ENCODE peak calls at places on chromosomes 7 and 10, in ten cellular contexts. M is CD4-positive, alpha-beta memory T cell; S is CD8-positive, alpha-beta T cell; O is astrocyte of the cerebellum; W is choroid plexus epithelial cell; A is pancreas; G is left ventricle myocardium inferior; R is endothelial cell of umbilical vein; K is brain microvascular endothelial cell; X is A673. U is an unnamed sample.

GRCh38 chr7:123351506-123352225 is 151.9 kb upstream of the SLC13A1 start:
- DNase-seq in R (peak), G (no peak), X (no peak), O (no peak), S (no peak), A (no peak), K (no peak), W (peak), M (no peak), U (no peak)

GRCh38 chr10:85950921-85951320 is 415.7 kb downstream of the GRID1 start:
- DNase-seq in M (no peak), X (no peak), W (no peak), A (no peak), R (no peak), O (no peak), G (no peak), S (no peak), K (no peak), U (no peak)

GRCh38 chr7:507623-508305 is 11.9 kb downstream of the PDGFA start:
- DNase-seq in W (no peak), X (no peak), R (no peak), G (peak), O (no peak), K (no peak), M (no peak), S (peak), A (no peak), U (no peak)

GRCh38 chr10:47285381-47286115 is 14.4 kb upstream of the GDF10 start:
- DNase-seq in R (no peak), M (no peak), W (no peak), S (no peak), A (no peak), X (no peak), G (no peak), K (no peak), O (no peak), U (no peak)

GRCh38 chr7:120740348-120740747 is 117.6 kb downstream of the TSPAN12 start:
- DNase-seq in X (no peak), W (peak), G (no peak), A (no peak), K (peak), O (peak), R (peak), S (no peak), M (no peak), U (no peak)

GRCh38 chr7:42746226-42746625 is 165.6 kb downstream of the C7orf25 start:
- DNase-seq in M (no peak), K (peak), X (peak), W (peak), G (no peak), R (no peak), O (no peak), S (no peak), A (no peak), U (no peak)

GRCh38 chr10:102632394-102633062 is 11.8 kb upstream of the TRIM8 start:
- DNase-seq in O (no peak), X (no peak), A (no peak), K (no peak), W (peak), G (no peak), R (peak), S (no peak), M (no peak), U (no peak)

GRCh38 chr7:65978891-65979582 is 3.0 kb downstream of the GUSB start:
- DNase-seq in A (no peak), K (no peak), S (no peak), O (no peak), W (no peak), R (no peak), X (no peak), M (no peak), G (no peak), U (no peak)

GRCh38 chr7:140455743-140456142 is 23.6 kb downstream of the MKRN1 start:
- DNase-seq in R (no peak), G (no peak), O (no peak), K (no peak), S (no peak), M (no peak), A (no peak), X (no peak), W (no peak), U (peak)

GRCh38 chr7:112422842-112423496 is 27.3 kb upstream of the IFRD1 start:
- DNase-seq in G (peak), X (peak), O (peak), K (peak), A (peak), W (peak), M (no peak), S (peak), R (peak), U (peak)

GRCh38 chr7:151727579-151728285 is 149.2 kb downstream of the PRKAG2 start:
- DNase-seq in G (peak), S (no peak), A (no peak), O (peak), M (no peak), W (peak), X (peak), K (peak), R (peak), U (no peak)

GRCh38 chr7:48786951-48787350 is 137.4 kb upstream of the CDC14C start:
- DNase-seq in A (no peak), K (no peak), M (no peak), R (no peak), S (no peak), O (peak), W (no peak), X (no peak), G (no peak), U (no peak)

GRCh38 chr7:124246262-124246863 is 213.5 kb upstream of the TMEM229A start:
- DNase-seq in X (no peak), W (peak), R (peak), A (no peak), O (no peak), G (no peak), S (no peak), M (no peak), K (no peak), U (no peak)

GRCh38 chr10:22230331-22230833 is 12.6 kb upstream of the EBLN1 start:
- DNase-seq in W (peak), A (no peak), R (peak), G (no peak), K (peak), S (peak), O (no peak), M (peak), X (peak), U (no peak)

GRCh38 chr10:75403144-75404022 is 1.8 kb upstream of the ZNF503 start:
- DNase-seq in A (peak), G (peak), M (no peak), O (no peak), W (no peak), K (no peak), S (no peak), R (peak), X (no peak), U (no peak)

GRCh38 chr10:75400769-75401568 is 595 bp downstream of the ZNF503 start:
- DNase-seq in G (peak), X (no peak), M (no peak), O (no peak), S (no peak), A (peak), R (peak), K (peak), W (no peak), U (no peak)

GRCh38 chr10:75404023-75404334 is 2.4 kb upstream of the ZNF503 start:
- DNase-seq in O (no peak), M (no peak), W (no peak), G (no peak), R (no peak), X (no peak), A (no peak), S (no peak), K (no peak), U (no peak)

GRCh38 chr10:75401569-75402485 is at the start of gene ZNF503:
- DNase-seq in K (peak), O (peak), M (no peak), A (peak), G (peak), R (peak), S (no peak), W (peak), X (peak), U (no peak)

GRCh38 chr10:75402486-75403143 is 1.1 kb upstream of the ZNF503 start:
- DNase-seq in W (no peak), O (no peak), G (peak), S (no peak), M (no peak), K (no peak), A (no peak), R (no peak), X (no peak), U (no peak)
- H3K4me3 ChIP-seq in W (peak), O (peak), G (peak), S (peak), M (peak), K (peak), A (peak), R (peak), X (peak), U (peak)

GRCh38 chr7:50363327-50364060 is 59.0 kb downstream of the IKZF1 start:
- DNase-seq in X (no peak), K (no peak), W (no peak), R (no peak), S (peak), G (no peak), A (no peak), O (no peak), M (peak), U (no peak)
- H3K4me3 ChIP-seq in X (no peak), K (no peak), W (no peak), R (no peak), S (no peak), G (no peak), A (no peak), O (no peak), M (peak), U (no peak)

GRCh38 chr7:116464375-116464774 is 35.2 kb upstream of the CAV2 start:
- DNase-seq in O (no peak), R (no peak), K (no peak), A (no peak), W (no peak), M (no peak), S (no peak), G (no peak), X (no peak), U (no peak)
- H3K4me3 ChIP-seq in O (no peak), R (no peak), K (no peak), A (no peak), W (no peak), M (no peak), S (no peak), G (no peak), X (no peak), U (no peak)

DNA sequence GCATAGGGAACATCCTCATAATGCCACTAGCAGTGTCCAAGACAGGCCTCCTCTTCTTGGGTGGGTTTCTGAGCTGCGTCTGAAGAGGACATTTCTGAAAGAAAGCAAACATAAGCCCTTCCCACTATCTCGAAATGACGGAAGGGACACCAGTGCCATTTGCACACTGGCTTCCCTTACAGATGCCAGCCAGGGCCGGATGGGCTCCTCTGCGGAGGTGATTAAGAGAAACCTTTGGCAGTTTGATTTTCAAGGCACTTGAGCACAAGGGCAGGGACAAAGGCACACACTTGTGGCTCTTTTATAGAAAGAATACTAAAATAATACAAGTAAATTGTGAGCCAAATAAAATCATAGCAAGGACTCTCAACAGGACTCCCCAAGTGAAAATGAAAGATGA is 106.6 kb upstream of the CELF2 start:
- DNase-seq in A (no peak), K (no peak), O (no peak), S (no peak), G (no peak), R (no peak), M (no peak), X (no peak), W (no peak), U (no peak)
- H3K4me3 ChIP-seq in A (no peak), K (no peak), O (peak), S (no peak), G (peak), R (no peak), M (no peak), X (no peak), W (no peak), U (no peak)

GRCh38 chr7:108541493-108541892 is 15.6 kb upstream of the PNPLA8 start:
- DNase-seq in A (no peak), O (no peak), X (no peak), K (no peak), M (no peak), G (no peak), S (no peak), W (no peak), R (no peak), U (no peak)
- H3K4me3 ChIP-seq in A (no peak), O (no peak), X (no peak), K (no peak), M (no peak), G (no peak), S (no peak), W (no peak), R (no peak), U (no peak)

GRCh38 chr7:27167916-27168264 is 2.6 kb upstream of the HOXA9 start:
- DNase-seq in W (no peak), M (no peak), K (no peak), O (no peak), G (no peak), X (no peak), A (no peak), R (no peak), S (no peak), U (no peak)
- H3K4me3 ChIP-seq in W (no peak), M (no peak), K (no peak), O (no peak), G (no peak), X (no peak), A (no peak), R (peak), S (no peak), U (no peak)

DNA sequence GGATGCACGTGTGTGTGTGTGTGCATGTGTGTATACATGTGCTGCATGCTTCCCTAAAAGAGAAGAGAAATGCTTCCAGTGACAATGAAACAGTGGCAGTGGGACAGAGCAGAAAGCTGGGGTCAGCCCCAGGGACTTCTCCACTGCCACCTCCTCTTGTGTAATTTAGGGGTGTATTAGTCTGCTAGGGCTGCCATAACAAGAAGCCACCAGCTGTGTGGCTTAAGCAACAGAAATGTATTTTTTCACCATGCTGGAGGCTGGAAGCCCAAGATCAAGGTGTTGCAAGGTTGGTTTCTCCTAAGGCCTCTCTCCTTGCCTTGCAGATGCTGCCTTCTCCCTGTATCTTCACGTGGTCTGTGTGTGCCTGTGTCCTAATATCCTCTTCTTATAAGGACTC is 190.5 kb downstream of the CXCL12 start:
- DNase-seq in K (no peak), X (no peak), S (no peak), G (no peak), R (no peak), M (no peak), O (no peak), W (no peak), A (no peak), U (no peak)
- H3K4me3 ChIP-seq in K (no peak), X (no peak), S (no peak), G (no peak), R (no peak), M (no peak), O (no peak), W (no peak), A (no peak), U (no peak)

GRCh38 chr10:30827531-30828120 is 198.1 kb upstream of the LYZL2 start:
- DNase-seq in S (no peak), R (peak), K (no peak), X (peak), O (no peak), M (no peak), A (no peak), W (peak), G (no peak), U (no peak)
- H3K4me3 ChIP-seq in S (no peak), R (no peak), K (no peak), X (no peak), O (no peak), M (no peak), A (no peak), W (no peak), G (peak), U (no peak)

DNA sequence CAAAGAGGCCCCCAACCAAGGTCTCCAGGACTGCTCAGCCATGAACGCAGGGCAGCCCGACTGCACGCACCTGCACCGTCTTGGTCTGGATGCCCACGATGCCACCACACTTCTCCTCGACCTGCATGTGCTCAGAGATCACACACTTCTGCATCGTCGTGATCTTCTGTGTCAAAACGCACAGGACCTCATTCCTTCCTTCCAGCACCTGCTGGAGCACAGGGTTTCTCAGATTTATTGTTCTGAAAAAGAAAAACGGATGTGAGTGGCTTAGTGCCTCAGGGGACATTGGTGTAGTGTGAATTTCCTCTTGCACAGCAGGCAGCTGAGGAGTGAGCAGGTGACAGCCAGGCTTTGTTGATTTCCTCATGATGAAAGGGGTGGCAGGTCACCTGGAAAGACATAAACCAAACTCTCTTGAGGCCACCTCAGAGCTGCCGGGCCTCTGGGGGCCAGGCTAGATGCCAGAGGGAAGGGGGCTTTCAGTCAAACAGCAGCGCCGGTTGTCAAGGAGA is 38.2 kb downstream of the GSDME start:
- DNase-seq in K (no peak), R (no peak), W (no peak), A (no peak), M (no peak), X (no peak), O (no peak), S (no peak), G (no peak), U (no peak)
- H3K4me3 ChIP-seq in K (no peak), R (no peak), W (no peak), A (no peak), M (no peak), X (no peak), O (no peak), S (no peak), G (no peak), U (no peak)